ENCODE peak calls at places on chromosome 4, in seven cellular contexts. C is H9, P is neural progenitor cell, O is PC-3, K is mammary epithelial cell, V is MM.1S, J is HepG2. H is an unnamed sample.

GRCh38 chr4:184688447-184688846 is 38.9 kb downstream of the PRIMPOL start:
- DNase-seq in O (peak), P (no peak), C (peak), K (peak), J (no peak), V (no peak), H (peak)

GRCh38 chr4:40672528-40673522 is 43.2 kb upstream of the RBM47 start:
- DNase-seq in J (peak), V (no peak), O (peak), K (peak), P (peak), C (peak), H (peak)

GRCh38 chr4:31548823-31549222 is 828.7 kb downstream of the PCDH7 start:
- DNase-seq in O (no peak), K (no peak), V (no peak), C (no peak), J (no peak), P (no peak), H (no peak)

GRCh38 chr4:6356076-6356560 is 86.5 kb downstream of the WFS1 start:
- DNase-seq in O (no peak), C (no peak), J (no peak), K (no peak), P (no peak), V (no peak), H (no peak)

GRCh38 chr4:82357640-82358039 is 16.2 kb downstream of the HNRNPD start:
- DNase-seq in P (no peak), V (no peak), C (no peak), K (no peak), J (no peak), O (no peak), H (no peak)

GRCh38 chr4:52996261-52997131 is 134.4 kb downstream of the RASL11B start:
- DNase-seq in K (no peak), J (no peak), O (no peak), C (no peak), V (no peak), P (no peak), H (no peak)

GRCh38 chr4:48017108-48017527 is 546 bp downstream of the NIPAL1 start:
- DNase-seq in O (peak), K (peak), C (peak), J (no peak), P (peak), V (no peak), H (peak)

GRCh38 chr4:16598241-16599224 is 299.9 kb downstream of the LDB2 start:
- DNase-seq in J (peak), C (no peak), O (peak), V (no peak), K (no peak), P (no peak), H (no peak)

GRCh38 chr4:98779021-98779420 is 120.6 kb upstream of the TSPAN5 start:
- DNase-seq in O (no peak), C (no peak), J (no peak), P (no peak), K (no peak), V (no peak), H (no peak)

GRCh38 chr4:121863787-121864186 is 6.5 kb downstream of the BBS7 start:
- DNase-seq in V (no peak), K (no peak), O (no peak), P (peak), C (no peak), J (no peak), H (no peak)

GRCh38 chr4:56259595-56259994 is 127.7 kb downstream of the AASDH start:
- DNase-seq in O (no peak), C (no peak), P (peak), K (no peak), V (no peak), J (no peak), H (no peak)

GRCh38 chr4:55253911-55254593 is 92.0 kb upstream of the SRD5A3 start:
- DNase-seq in P (peak), J (no peak), K (no peak), V (no peak), C (no peak), O (no peak), H (no peak)

DNA sequence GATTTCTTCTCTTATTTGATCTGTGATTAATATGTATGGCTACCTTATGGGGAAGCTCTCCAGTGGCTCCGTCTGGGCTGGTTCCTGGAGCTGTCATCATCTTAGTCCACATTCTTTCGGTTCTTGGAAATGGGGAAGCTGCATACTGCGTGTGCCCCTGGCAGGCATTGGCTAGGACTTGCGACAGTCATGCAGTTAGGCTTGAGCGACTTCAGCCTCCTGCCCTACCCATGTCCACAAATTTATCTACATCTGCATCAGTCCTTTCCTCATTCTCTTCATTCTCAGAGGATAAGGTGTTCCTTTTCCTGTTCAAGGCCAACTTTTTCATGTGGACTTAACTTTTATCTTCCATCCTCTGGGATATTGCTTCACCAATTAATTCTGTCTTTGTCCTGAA is 214.2 kb downstream of the RELL1 start:
- DNase-seq in V (no peak), K (no peak), C (no peak), P (no peak), O (peak), J (no peak), H (no peak)
- H2AFZ ChIP-seq in V (no peak), K (no peak), C (no peak), P (no peak), O (no peak), J (no peak), H (no peak)

DNA sequence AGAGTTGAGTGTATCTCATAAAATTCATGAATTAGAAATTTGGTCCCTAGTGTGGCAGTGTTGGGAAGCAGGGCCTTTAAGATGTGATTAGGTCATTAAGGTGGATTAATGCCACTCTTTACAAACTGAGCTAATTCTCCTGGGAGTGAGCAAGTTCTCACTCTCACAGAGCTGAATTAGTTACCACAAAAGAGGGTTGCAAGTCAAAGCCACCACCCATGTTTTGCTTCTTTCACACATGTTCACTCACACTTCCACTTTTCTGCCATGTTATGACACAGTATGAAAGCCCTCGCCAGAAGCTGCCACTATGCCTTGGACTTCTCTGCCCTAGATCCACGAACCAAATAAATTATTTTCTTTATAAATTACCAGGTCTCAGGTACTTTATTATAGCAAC is 332.1 kb downstream of the ARAP2 start:
- DNase-seq in P (no peak), C (no peak), K (no peak), O (no peak), J (no peak), V (no peak), H (no peak)
- H3K9ac ChIP-seq in P (no peak), C (no peak), K (no peak), O (no peak), J (no peak), V (no peak), H (no peak)

DNA sequence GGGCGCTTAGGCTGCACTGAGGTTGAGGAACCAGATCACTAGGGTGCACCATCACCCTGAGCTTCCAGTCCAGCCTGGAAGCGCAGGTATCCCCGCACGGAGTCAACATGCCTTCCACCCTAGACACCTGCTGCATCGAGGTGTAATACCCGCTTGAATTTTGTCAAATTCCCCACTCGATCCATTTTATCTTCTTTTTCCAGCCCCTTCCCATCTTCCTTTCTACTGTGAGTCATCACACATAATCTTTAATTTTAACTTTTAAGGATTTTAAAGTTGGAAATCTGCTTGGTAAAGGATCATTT is 824 bp downstream of the PLK4 start:
- DNase-seq in P (no peak), K (no peak), C (no peak), J (no peak), O (no peak), V (no peak), H (no peak)
- TF ChIP-seq CTCF in P (no peak), K (peak), C (no peak), J (peak), O (peak), V (no peak), H (no peak)

GRCh38 chr4:126614456-126614855 is 1018.3 kb upstream of the INTU start:
- DNase-seq in P (no peak), C (no peak), J (no peak), V (no peak), K (no peak), O (no peak), H (no peak)
- H2AFZ ChIP-seq in P (no peak), C (no peak), J (no peak), V (no peak), K (no peak), O (no peak), H (no peak)

GRCh38 chr4:8182858-8183725 is 16.0 kb upstream of the SH3TC1 start:
- DNase-seq in K (peak), O (peak), C (no peak), J (no peak), V (no peak), P (no peak), H (peak)

GRCh38 chr4:8185930-8186329 is 13.2 kb upstream of the SH3TC1 start:
- DNase-seq in J (no peak), C (no peak), K (no peak), P (no peak), O (no peak), V (no peak), H (no peak)

GRCh38 chr4:8184061-8184460 is 15.0 kb upstream of the SH3TC1 start:
- DNase-seq in P (no peak), O (no peak), J (no peak), K (no peak), V (no peak), C (no peak), H (no peak)

GRCh38 chr4:8186883-8187282 is 12.2 kb upstream of the SH3TC1 start:
- DNase-seq in V (no peak), C (no peak), K (no peak), J (no peak), O (no peak), P (no peak), H (no peak)

GRCh38 chr4:8185280-8185679 is 13.8 kb upstream of the SH3TC1 start:
- DNase-seq in P (no peak), V (no peak), O (peak), K (peak), J (no peak), C (no peak), H (no peak)
- H3K9ac ChIP-seq in P (no peak), V (no peak), O (peak), K (no peak), J (no peak), C (no peak), H (no peak)

DNA sequence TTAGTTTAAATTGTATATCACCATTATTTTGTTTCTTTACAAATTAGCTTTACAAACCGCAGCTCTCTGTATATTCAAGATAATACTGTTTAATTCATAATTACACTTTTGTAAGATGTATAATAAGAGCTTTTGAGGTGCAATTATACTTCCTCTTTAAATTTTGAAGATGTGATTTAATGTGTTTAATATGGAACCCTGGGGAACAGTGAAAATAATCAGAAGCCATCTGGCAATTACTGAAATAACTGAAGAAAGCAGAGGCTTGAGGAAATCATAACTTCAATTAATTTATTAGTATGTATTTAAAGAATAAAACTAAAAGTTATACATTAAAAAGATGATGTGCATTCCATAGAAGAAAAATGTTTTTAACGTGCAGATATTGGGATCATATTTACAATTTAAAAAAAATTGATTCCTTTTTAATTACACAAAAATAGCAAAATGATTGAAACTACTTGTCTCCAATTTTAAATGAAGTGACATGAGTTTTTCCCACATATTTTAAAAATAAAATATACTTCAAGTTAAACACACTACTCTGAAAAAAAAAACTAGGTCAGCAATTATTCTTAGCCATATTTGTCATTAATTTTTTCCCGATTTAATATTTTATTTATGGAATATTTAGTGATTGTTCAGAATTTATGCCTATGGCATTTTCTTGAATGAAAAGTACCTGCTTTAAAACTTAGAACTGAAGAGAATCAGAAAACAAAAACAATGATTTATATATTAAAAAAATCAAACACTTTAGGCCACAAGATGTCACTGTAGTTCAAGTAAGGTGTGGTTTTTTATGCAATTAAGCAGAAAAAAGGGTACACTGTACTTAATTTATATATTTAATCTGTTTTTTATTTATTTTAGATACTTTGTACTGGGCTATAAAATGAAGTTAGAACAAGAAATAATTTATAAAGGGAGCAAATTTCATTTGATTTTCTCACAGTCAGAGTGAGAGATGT is 942.7 kb upstream of the NDST4 start:
- DNase-seq in V (peak), K (peak), C (no peak), J (no peak), P (peak), O (peak), H (peak)
- TF ChIP-seq CTCF in V (peak), K (peak), C (peak), J (no peak), P (peak), O (peak), H (peak)

GRCh38 chr4:144176476-144176875 is 36.0 kb upstream of the GYPA start:
- DNase-seq in V (no peak), K (no peak), C (no peak), J (no peak), O (no peak), P (no peak), H (no peak)

GRCh38 chr4:144178414-144178813 is 37.9 kb upstream of the GYPA start:
- DNase-seq in J (no peak), C (no peak), K (no peak), P (no peak), V (no peak), O (no peak), H (no peak)

GRCh38 chr4:144179152-144179739 is 38.7 kb upstream of the GYPA start:
- DNase-seq in O (no peak), C (no peak), V (no peak), J (no peak), P (no peak), K (peak), H (no peak)

GRCh38 chr4:144171697-144172096 is 31.2 kb upstream of the GYPA start:
- DNase-seq in K (no peak), V (no peak), C (no peak), P (peak), O (no peak), J (no peak), H (no peak)

DNA sequence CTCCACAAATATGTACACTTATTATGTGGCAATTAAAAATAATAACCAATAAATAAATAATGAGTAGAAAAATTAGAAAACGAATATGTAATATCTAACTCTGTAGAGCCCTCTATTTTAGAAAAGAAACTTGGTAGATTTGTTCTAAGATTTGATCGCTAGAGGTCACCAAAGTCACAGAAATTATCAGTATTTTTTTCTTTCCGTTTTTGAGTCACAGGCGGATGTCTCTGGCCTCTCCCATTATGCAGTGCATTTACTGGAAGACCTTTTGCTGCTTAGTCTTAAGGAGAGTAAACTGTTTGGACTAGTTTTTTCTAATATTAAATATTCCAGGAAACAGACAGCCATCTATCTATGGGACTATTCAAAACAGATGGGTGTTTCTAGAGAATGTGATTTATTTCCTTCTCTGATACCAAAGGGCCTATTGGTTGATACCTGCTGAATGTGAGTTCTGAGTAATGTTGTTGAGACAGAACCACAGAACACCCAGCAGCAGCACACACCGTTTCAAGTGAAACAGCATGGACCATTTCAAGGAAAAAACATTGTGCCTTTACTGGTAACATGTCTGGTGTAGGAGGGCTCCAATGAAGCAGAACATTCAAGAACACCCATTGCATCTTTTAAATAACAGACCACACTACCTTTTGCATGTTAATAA is 34.0 kb upstream of the GYPA start:
- DNase-seq in J (peak), K (peak), P (peak), O (peak), C (no peak), V (peak), H (peak)
- H2AFZ ChIP-seq in J (no peak), K (peak), P (no peak), O (no peak), C (peak), V (no peak), H (peak)

GRCh38 chr4:143286733-143287570 is 49.7 kb upstream of the GAB1 start:
- DNase-seq in V (peak), J (no peak), O (peak), K (peak), C (no peak), P (no peak), H (no peak)
- H3K9ac ChIP-seq in V (no peak), J (no peak), O (no peak), K (peak), C (no peak), P (no peak), H (no peak)